ENCODE peak calls at places on chromosomes 11 and 22, in seven cellular contexts. Q, S, I, X, M, E and R are unnamed samples. For H3K4me1, the result is how much of the 10 kb centered on the place peaks cover.

GRCh38 chr11:30984442-30984816 is 385.1 kb downstream of the DCDC1 start:
- DNase-seq in Q (no peak), S (no peak), I (peak), X (no peak), M (no peak), E (no peak), R (no peak)

GRCh38 chr11:30855383-30856006 is 269.3 kb upstream of the MPPED2 start:
- DNase-seq in Q (no peak), S (no peak), I (peak), X (no peak), M (no peak), E (no peak), R (no peak)

GRCh38 chr11:3155691-3156258 is 9.3 kb downstream of the OSBPL5 start:
- DNase-seq in Q (peak), S (no peak), I (peak), X (no peak), M (no peak), E (peak), R (no peak)

GRCh38 chr11:74702383-74703007 is 28.7 kb downstream of the CHRDL2 start:
- DNase-seq in Q (peak), S (peak), I (peak), X (peak), M (no peak), E (peak), R (peak)

GRCh38 chr11:121661796-121662508 is 209.2 kb upstream of the SORL1-AS1 start:
- DNase-seq in Q (no peak), S (no peak), I (no peak), X (no peak), M (no peak), E (no peak), R (no peak)

GRCh38 chr11:2761131-2762030 is 61.6 kb upstream of the KCNQ1OT1 start:
- DNase-seq in Q (peak), S (no peak), I (no peak), X (no peak), M (no peak), E (peak), R (peak)

GRCh38 chr11:43736502-43737193 is 56.1 kb downstream of the HSD17B12 start:
- DNase-seq in Q (no peak), S (no peak), I (no peak), X (no peak), M (no peak), E (no peak), R (no peak)

GRCh38 chr11:118572075-118572913 is at the start of gene ARCN1:
- DNase-seq in Q (peak), S (peak), I (peak), X (peak), M (peak), E (peak), R (peak)

GRCh38 chr11:121687961-121688566 is 235.3 kb upstream of the SORL1-AS1 start:
- DNase-seq in Q (no peak), S (no peak), I (no peak), X (peak), M (no peak), E (peak), R (no peak)

GRCh38 chr22:27603823-27604190 is 197.7 kb downstream of the MN1 start:
- DNase-seq in Q (no peak), S (no peak), I (peak), X (peak), M (no peak), E (no peak), R (peak)

GRCh38 chr11:38038777-38039176 is 1440.7 kb upstream of the RAG2 start:
- DNase-seq in Q (no peak), S (no peak), I (no peak), X (no peak), M (no peak), E (no peak), R (no peak)

GRCh38 chr11:71246559-71246958 is 5.8 kb downstream of the SHANK2 start:
- DNase-seq in Q (no peak), S (no peak), I (peak), X (peak), M (no peak), E (peak), R (no peak)

GRCh38 chr22:29166180-29166579 is 39.5 kb upstream of the EMID1 start:
- DNase-seq in Q (no peak), S (no peak), I (no peak), X (no peak), M (no peak), E (peak), R (no peak)

GRCh38 chr22:46068908-46069481 is 81.3 kb upstream of the PPARA start:
- DNase-seq in Q (peak), S (no peak), I (no peak), X (no peak), M (no peak), E (peak), R (no peak)

GRCh38 chr22:49599039-49599438 is 228.6 kb downstream of the BRD1 start:
- DNase-seq in Q (peak), S (no peak), I (no peak), X (no peak), M (no peak), E (peak), R (no peak)

GRCh38 chr22:24068717-24069116 is 57.6 kb downstream of the CABIN1 start:
- DNase-seq in Q (no peak), S (no peak), I (no peak), X (no peak), M (no peak), E (peak), R (no peak)

GRCh38 chr11:94449437-94449836 is 44.2 kb downstream of the MRE11 start:
- DNase-seq in Q (no peak), S (no peak), I (no peak), X (no peak), M (no peak), E (no peak), R (no peak)

GRCh38 chr11:1659478-1659877 is 29.9 kb downstream of the KRTAP5-5 start:
- DNase-seq in Q (no peak), S (no peak), I (peak), X (no peak), M (no peak), E (no peak), R (peak)

GRCh38 chr11:130022799-130023198 is 20.2 kb upstream of the PRDM10 start:
- DNase-seq in Q (no peak), S (no peak), I (no peak), X (no peak), M (no peak), E (no peak), R (no peak)

GRCh38 chr11:17473071-17473744 is 3.4 kb downstream of the ABCC8 start:
- DNase-seq in Q (no peak), S (peak), I (peak), X (peak), M (no peak), E (no peak), R (no peak)

GRCh38 chr11:101336858-101337257 is 207.2 kb upstream of the PGR start:
- DNase-seq in Q (no peak), S (no peak), I (no peak), X (peak), M (no peak), E (no peak), R (no peak)

GRCh38 chr22:29312218-29313125 is 3.0 kb downstream of the RASL10A start:
- DNase-seq in Q (no peak), S (no peak), I (peak), X (no peak), M (no peak), E (peak), R (no peak)

GRCh38 chr11:36229091-36229490 is 60.1 kb downstream of the COMMD9 start:
- DNase-seq in Q (no peak), S (no peak), I (no peak), X (no peak), M (no peak), E (no peak), R (peak)

GRCh38 chr22:21972293-21972779 is 10.3 kb downstream of the TOP3B start:
- DNase-seq in Q (peak), S (peak), I (peak), X (peak), M (no peak), E (no peak), R (peak)

GRCh38 chr22:35894937-35895708 is 133.5 kb downstream of the RBFOX2 start:
- DNase-seq in Q (peak), S (no peak), I (peak), X (no peak), M (peak), E (peak), R (no peak)
- TF ChIP-seq POLR2AphosphoS5 in Q (no peak), S (no peak), I (no peak), X (no peak), M (peak), E (no peak), R (no peak)

GRCh38 chr11:65430406-65431217 is 8.0 kb downstream of the NEAT1 start:
- DNase-seq in Q (peak), S (no peak), I (no peak), X (no peak), M (peak), E (peak), R (no peak)
- H3K4me1 ChIP-seq in Q (half or more), S (under half), I (under half), X (under half), M (under half), E (half or more), R (half or more)

GRCh38 chr22:47134222-47134621 is 371.8 kb downstream of the TBC1D22A start:
- DNase-seq in Q (no peak), S (no peak), I (no peak), X (no peak), M (no peak), E (no peak), R (no peak)

GRCh38 chr22:47133263-47133662 is 370.8 kb downstream of the TBC1D22A start:
- DNase-seq in Q (no peak), S (no peak), I (no peak), X (no peak), M (no peak), E (no peak), R (no peak)

GRCh38 chr22:47136671-47137070 is 374.2 kb downstream of the TBC1D22A start:
- DNase-seq in Q (no peak), S (no peak), I (no peak), X (no peak), M (no peak), E (no peak), R (no peak)

GRCh38 chr22:47135338-47135737 is 372.9 kb downstream of the TBC1D22A start:
- DNase-seq in Q (no peak), S (no peak), I (no peak), X (no peak), M (no peak), E (no peak), R (no peak)

DNA sequence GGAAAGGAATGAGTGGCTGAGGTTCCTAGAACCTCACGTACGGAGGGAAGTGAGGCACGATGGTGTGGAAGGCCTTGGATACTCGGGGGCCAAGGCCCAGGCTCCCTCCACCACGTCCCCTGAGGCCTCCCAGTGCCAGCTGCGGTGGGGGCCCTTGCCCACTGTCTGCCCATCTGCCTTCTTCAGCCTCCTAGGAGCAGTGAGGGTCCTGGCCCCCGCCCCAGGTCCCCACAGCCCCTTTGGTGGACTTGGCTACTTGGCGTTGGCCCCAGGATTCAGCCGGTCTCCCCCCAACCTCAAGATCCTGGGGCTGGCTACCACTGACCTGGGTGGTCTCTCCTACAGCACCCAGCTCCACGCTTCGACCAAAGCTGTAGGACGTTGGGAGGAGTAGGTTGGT is 373.6 kb downstream of the TBC1D22A start:
- DNase-seq in Q (no peak), S (no peak), I (no peak), X (no peak), M (no peak), E (no peak), R (no peak)
- TF ChIP-seq POLR2AphosphoS5 in Q (no peak), S (no peak), I (no peak), X (no peak), M (no peak), E (no peak), R (no peak)

GRCh38 chr11:86949995-86950993 is 4.9 kb downstream of the FZD4 start:
- DNase-seq in Q (no peak), S (no peak), I (no peak), X (no peak), M (no peak), E (no peak), R (no peak)
- H3K4me1 ChIP-seq in Q (half or more), S (under half), I (under half), X (under half), M (under half), E (half or more), R (under half)

GRCh38 chr11:86515297-86516094 is 140.8 kb downstream of the CCDC81 start:
- DNase-seq in Q (no peak), S (no peak), I (peak), X (no peak), M (no peak), E (no peak), R (no peak)
- TF ChIP-seq POLR2AphosphoS5 in Q (no peak), S (no peak), I (peak), X (no peak), M (peak), E (no peak), R (no peak)

GRCh38 chr11:119678351-119678750 is 50.6 kb downstream of the NECTIN1 start:
- DNase-seq in Q (no peak), S (no peak), I (no peak), X (no peak), M (no peak), E (no peak), R (no peak)

GRCh38 chr11:119672597-119672996 is 56.4 kb downstream of the NECTIN1 start:
- DNase-seq in Q (no peak), S (no peak), I (peak), X (no peak), M (no peak), E (no peak), R (no peak)

GRCh38 chr11:119673389-119674336 is 55.3 kb downstream of the NECTIN1 start:
- DNase-seq in Q (peak), S (no peak), I (no peak), X (no peak), M (no peak), E (no peak), R (peak)

GRCh38 chr11:119677840-119678239 is 51.2 kb downstream of the NECTIN1 start:
- DNase-seq in Q (no peak), S (no peak), I (no peak), X (no peak), M (no peak), E (no peak), R (no peak)

DNA sequence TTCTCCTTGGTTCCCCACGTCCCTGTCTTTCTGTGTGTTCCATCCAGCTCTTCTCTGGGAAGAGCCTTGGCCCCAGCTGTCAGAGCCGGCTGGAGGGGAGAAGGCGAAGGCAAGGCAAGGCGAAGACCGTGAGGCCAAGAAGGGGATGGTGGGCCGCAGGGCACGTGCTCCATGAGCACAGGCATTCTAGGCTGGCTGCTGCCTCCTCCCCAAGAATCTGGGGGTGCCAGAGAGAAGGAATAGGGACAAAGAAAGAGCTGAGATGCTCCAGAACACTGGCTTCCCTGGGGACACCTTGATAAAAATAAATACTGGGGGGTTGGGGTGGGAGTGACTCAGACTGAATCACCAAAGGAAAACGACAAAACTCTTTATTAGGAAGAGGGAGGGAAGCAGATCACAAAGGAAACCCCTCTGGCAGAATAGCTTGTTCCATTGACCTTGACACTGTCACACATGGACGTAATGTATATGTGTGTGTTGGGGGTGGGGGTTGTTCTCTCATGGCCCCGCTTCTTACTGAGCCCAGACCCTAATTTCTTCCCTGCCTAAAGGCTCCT is 52.5 kb downstream of the NECTIN1 start:
- DNase-seq in Q (no peak), S (no peak), I (no peak), X (no peak), M (no peak), E (no peak), R (no peak)
- H3K4me1 ChIP-seq in Q (under half), S (under half), I (under half), X (under half), M (under half), E (under half), R (under half)

GRCh38 chr22:41240377-41241132 is at the start of gene CHADL:
- DNase-seq in Q (no peak), S (no peak), I (peak), X (peak), M (peak), E (peak), R (no peak)
- TF ChIP-seq POLR2AphosphoS5 in Q (no peak), S (no peak), I (no peak), X (no peak), M (peak), E (peak), R (no peak)

GRCh38 chr11:12695221-12695794 is 21.1 kb downstream of the TEAD1 start:
- DNase-seq in Q (no peak), S (no peak), I (no peak), X (no peak), M (no peak), E (no peak), R (no peak)

GRCh38 chr11:12696911-12697581 is 22.8 kb downstream of the TEAD1 start:
- DNase-seq in Q (no peak), S (no peak), I (no peak), X (no peak), M (no peak), E (no peak), R (no peak)

GRCh38 chr11:12694182-12694531 is 19.9 kb downstream of the TEAD1 start:
- DNase-seq in Q (peak), S (no peak), I (no peak), X (peak), M (peak), E (no peak), R (no peak)

GRCh38 chr11:12698049-12698448 is 23.8 kb downstream of the TEAD1 start:
- DNase-seq in Q (no peak), S (no peak), I (no peak), X (peak), M (no peak), E (no peak), R (no peak)

DNA sequence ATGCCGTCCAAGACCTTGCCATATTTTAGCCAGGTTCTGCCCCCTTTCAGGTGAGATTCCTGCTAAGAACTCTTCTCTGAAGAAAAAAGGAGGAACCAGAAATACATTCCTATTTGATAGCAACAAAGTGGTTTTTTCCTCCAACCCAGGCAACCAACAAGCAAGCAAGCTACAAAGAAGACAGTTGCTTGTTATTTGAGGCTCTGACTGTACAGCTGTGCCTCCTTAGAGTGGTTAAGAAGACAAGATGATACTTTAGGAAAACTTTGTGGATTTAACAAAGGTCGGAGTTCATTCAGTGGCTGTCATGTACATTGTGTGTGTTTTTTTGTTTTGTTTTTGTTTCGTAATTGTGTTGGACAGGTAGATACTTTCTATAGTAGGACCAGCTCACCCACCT is 21.7 kb downstream of the TEAD1 start:
- DNase-seq in Q (no peak), S (no peak), I (no peak), X (no peak), M (no peak), E (no peak), R (no peak)
- H3K4me1 ChIP-seq in Q (half or more), S (under half), I (half or more), X (half or more), M (under half), E (half or more), R (half or more)